ENCODE peak calls at places on chromosomes 4 and X, in four cellular contexts. S is H54, Q is neural crest cell, F is NCI-H1436. A is an unnamed sample.

GRCh38 chrX:14997271-14997670 is 124.0 kb downstream of the MOSPD2 start:
- DNase-seq in S (no peak), Q (no peak), F (no peak), A (no peak)

GRCh38 chr4:147954850-147955249 is 223.0 kb downstream of the ARHGAP10 start:
- DNase-seq in S (no peak), Q (no peak), F (no peak), A (no peak)

GRCh38 chr4:37717575-37717974 is 31.4 kb upstream of the RELL1 start:
- DNase-seq in S (peak), Q (no peak), F (no peak), A (no peak)

GRCh38 chr4:90328558-90328957 is 201.4 kb downstream of the CCSER1 start:
- DNase-seq in S (no peak), Q (peak), F (peak), A (no peak)

GRCh38 chr4:5157721-5158390 is 106.6 kb downstream of the STK32B start:
- DNase-seq in S (no peak), Q (no peak), F (no peak), A (no peak)

GRCh38 chr4:140903522-140903928 is 147.3 kb upstream of the TBC1D9 start:
- DNase-seq in S (no peak), Q (no peak), F (no peak), A (no peak)

GRCh38 chr4:106344324-106344970 is 24.1 kb downstream of the GIMD1 start:
- DNase-seq in S (no peak), Q (no peak), F (no peak), A (no peak)

GRCh38 chr4:111400736-111401135 is 744.5 kb upstream of the FAM241A start:
- DNase-seq in S (no peak), Q (no peak), F (peak), A (no peak)

GRCh38 chr4:62193726-62194125 is 993.6 kb downstream of the ADGRL3 start:
- DNase-seq in S (no peak), Q (no peak), F (no peak), A (no peak)

GRCh38 chr4:8472689-8473197 is 32.2 kb downstream of the TRMT44 start:
- DNase-seq in S (peak), Q (no peak), F (no peak), A (no peak)

A was measured in NCI-H2227 treated with DMSO at 0.1 percent for 48 hours.